ENCODE peak calls at places on chromosome 3, in eight cellular contexts. One of them, this sample, is unnamed.

GRCh38 chr3:114562557-114562956 is 268.7 kb downstream of the TIGIT start:
- DNase-seq in Panc1: no peak
- DNase-seq in AG04449: no peak
- DNase-seq in uterus: no peak
- DNase-seq in neural progenitor cell: no peak
- DNase-seq in gastrocnemius medialis: no peak
- DNase-seq in HFF-Myc: no peak
- DNase-seq in A549: no peak
- DNase-seq in this sample: no peak

GRCh38 chr3:104887069-104887468 is 479.6 kb upstream of the ALCAM start:
- DNase-seq in Panc1: no peak
- DNase-seq in AG04449: no peak
- DNase-seq in uterus: no peak
- DNase-seq in neural progenitor cell: no peak
- DNase-seq in gastrocnemius medialis: no peak
- DNase-seq in HFF-Myc: no peak
- DNase-seq in A549: no peak
- DNase-seq in this sample: no peak

GRCh38 chr3:72891053-72891855 is 3.4 kb downstream of the GXYLT2 start:
- DNase-seq in Panc1: no peak
- DNase-seq in AG04449: peak
- DNase-seq in uterus: peak
- DNase-seq in neural progenitor cell: peak
- DNase-seq in gastrocnemius medialis: no peak
- DNase-seq in HFF-Myc: peak
- DNase-seq in A549: no peak
- DNase-seq in this sample: no peak

GRCh38 chr3:42656680-42657610 is 3.4 kb downstream of the ZBTB47 start:
- DNase-seq in Panc1: no peak
- DNase-seq in AG04449: no peak
- DNase-seq in uterus: no peak
- DNase-seq in neural progenitor cell: no peak
- DNase-seq in gastrocnemius medialis: no peak
- DNase-seq in HFF-Myc: no peak
- DNase-seq in A549: no peak
- DNase-seq in this sample: no peak

GRCh38 chr3:143677420-143677819 is 170.8 kb downstream of the SLC9A9 start:
- DNase-seq in Panc1: no peak
- DNase-seq in AG04449: no peak
- DNase-seq in uterus: no peak
- DNase-seq in neural progenitor cell: no peak
- DNase-seq in gastrocnemius medialis: no peak
- DNase-seq in HFF-Myc: no peak
- DNase-seq in A549: no peak
- DNase-seq in this sample: no peak

GRCh38 chr3:116607205-116607604 is 102.4 kb upstream of the TUSC7 start:
- DNase-seq in Panc1: no peak
- DNase-seq in AG04449: no peak
- DNase-seq in uterus: no peak
- DNase-seq in neural progenitor cell: peak
- DNase-seq in gastrocnemius medialis: no peak
- DNase-seq in HFF-Myc: no peak
- DNase-seq in A549: no peak
- DNase-seq in this sample: no peak

GRCh38 chr3:138118863-138119766 is 3.7 kb upstream of the DZIP1L start:
- DNase-seq in Panc1: peak
- DNase-seq in AG04449: peak
- DNase-seq in uterus: peak
- DNase-seq in neural progenitor cell: peak
- DNase-seq in gastrocnemius medialis: peak
- DNase-seq in HFF-Myc: peak
- DNase-seq in A549: peak
- DNase-seq in this sample: peak

GRCh38 chr3:129576514-129577345 is 29.7 kb downstream of the PLXND1 start:
- DNase-seq in Panc1: no peak
- DNase-seq in AG04449: no peak
- DNase-seq in uterus: no peak
- DNase-seq in neural progenitor cell: no peak
- DNase-seq in gastrocnemius medialis: peak
- DNase-seq in HFF-Myc: no peak
- DNase-seq in A549: no peak
- DNase-seq in this sample: peak

GRCh38 chr3:152942366-152942765 is 107.4 kb downstream of the P2RY1 start:
- DNase-seq in Panc1: no peak
- DNase-seq in AG04449: no peak
- DNase-seq in uterus: no peak
- DNase-seq in neural progenitor cell: no peak
- DNase-seq in gastrocnemius medialis: no peak
- DNase-seq in HFF-Myc: no peak
- DNase-seq in A549: no peak
- DNase-seq in this sample: no peak

GRCh38 chr3:129650256-129650872 is 43.9 kb upstream of the PLXND1 start:
- DNase-seq in Panc1: peak
- DNase-seq in AG04449: peak
- DNase-seq in uterus: peak
- DNase-seq in neural progenitor cell: peak
- DNase-seq in gastrocnemius medialis: peak
- DNase-seq in HFF-Myc: peak
- DNase-seq in A549: peak
- DNase-seq in this sample: peak

GRCh38 chr3:25033407-25034029 is 394.5 kb upstream of the RARB start:
- DNase-seq in Panc1: peak
- DNase-seq in AG04449: no peak
- DNase-seq in uterus: no peak
- DNase-seq in neural progenitor cell: peak
- DNase-seq in gastrocnemius medialis: peak
- DNase-seq in HFF-Myc: no peak
- DNase-seq in A549: peak
- DNase-seq in this sample: peak

GRCh38 chr3:123743121-123743520 is 141.0 kb downstream of the MYLK start:
- DNase-seq in Panc1: no peak
- DNase-seq in AG04449: no peak
- DNase-seq in uterus: no peak
- DNase-seq in neural progenitor cell: no peak
- DNase-seq in gastrocnemius medialis: no peak
- DNase-seq in HFF-Myc: no peak
- DNase-seq in A549: no peak
- DNase-seq in this sample: no peak

DNA sequence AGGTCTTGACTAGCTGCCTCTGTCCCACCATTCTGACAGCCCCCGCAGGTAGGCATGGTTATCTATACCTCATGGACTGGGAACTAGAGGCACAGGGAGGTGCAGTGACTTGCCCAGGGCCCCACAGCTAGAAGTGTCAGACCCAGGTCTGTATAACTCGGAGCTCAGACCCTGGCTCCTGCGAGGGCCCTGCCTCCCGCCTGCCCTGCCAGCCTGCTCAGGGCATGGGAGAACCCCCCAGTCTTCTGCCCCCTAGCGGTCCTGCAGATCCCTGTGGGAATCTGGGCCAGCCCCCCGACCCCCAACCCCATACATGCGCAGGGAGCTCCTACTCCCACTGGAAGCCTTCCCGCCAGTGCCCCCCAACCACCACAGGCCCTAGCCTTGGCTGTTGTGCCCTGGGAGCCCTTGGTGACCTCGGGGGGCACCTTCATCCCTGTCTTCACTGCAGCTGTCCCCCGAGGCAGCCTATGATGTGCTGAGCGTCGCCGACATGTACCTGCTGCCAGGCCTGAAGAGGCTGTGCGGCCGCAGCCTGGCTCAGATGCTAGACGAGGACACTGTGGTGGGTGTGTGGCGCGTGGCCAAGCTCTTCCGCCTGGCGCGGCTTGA is 6.9 kb downstream of the ABTB1 start:
- DNase-seq in Panc1: no peak
- DNase-seq in AG04449: no peak
- DNase-seq in uterus: no peak
- DNase-seq in neural progenitor cell: peak
- DNase-seq in gastrocnemius medialis: peak
- DNase-seq in HFF-Myc: no peak
- DNase-seq in A549: no peak
- DNase-seq in this sample: no peak
- TF ChIP-seq CTCF in Panc1: no peak
- TF ChIP-seq CTCF in AG04449: no peak
- TF ChIP-seq CTCF in uterus: no peak
- TF ChIP-seq CTCF in neural progenitor cell: peak
- TF ChIP-seq CTCF in gastrocnemius medialis: no peak
- TF ChIP-seq CTCF in HFF-Myc: no peak
- TF ChIP-seq CTCF in A549: no peak
- TF ChIP-seq CTCF in this sample: peak

GRCh38 chr3:18444597-18445420 is 19.7 kb upstream of the SATB1 start:
- DNase-seq in Panc1: no peak
- DNase-seq in AG04449: no peak
- DNase-seq in uterus: peak
- DNase-seq in neural progenitor cell: peak
- DNase-seq in gastrocnemius medialis: peak
- DNase-seq in HFF-Myc: no peak
- DNase-seq in A549: peak
- DNase-seq in this sample: peak
- H3K4me3 ChIP-seq in Panc1: peak
- H3K4me3 ChIP-seq in AG04449: peak
- H3K4me3 ChIP-seq in uterus: peak
- H3K4me3 ChIP-seq in neural progenitor cell: peak
- H3K4me3 ChIP-seq in gastrocnemius medialis: peak
- H3K4me3 ChIP-seq in HFF-Myc: no peak
- H3K4me3 ChIP-seq in A549: peak
- H3K4me3 ChIP-seq in this sample: no peak

DNA sequence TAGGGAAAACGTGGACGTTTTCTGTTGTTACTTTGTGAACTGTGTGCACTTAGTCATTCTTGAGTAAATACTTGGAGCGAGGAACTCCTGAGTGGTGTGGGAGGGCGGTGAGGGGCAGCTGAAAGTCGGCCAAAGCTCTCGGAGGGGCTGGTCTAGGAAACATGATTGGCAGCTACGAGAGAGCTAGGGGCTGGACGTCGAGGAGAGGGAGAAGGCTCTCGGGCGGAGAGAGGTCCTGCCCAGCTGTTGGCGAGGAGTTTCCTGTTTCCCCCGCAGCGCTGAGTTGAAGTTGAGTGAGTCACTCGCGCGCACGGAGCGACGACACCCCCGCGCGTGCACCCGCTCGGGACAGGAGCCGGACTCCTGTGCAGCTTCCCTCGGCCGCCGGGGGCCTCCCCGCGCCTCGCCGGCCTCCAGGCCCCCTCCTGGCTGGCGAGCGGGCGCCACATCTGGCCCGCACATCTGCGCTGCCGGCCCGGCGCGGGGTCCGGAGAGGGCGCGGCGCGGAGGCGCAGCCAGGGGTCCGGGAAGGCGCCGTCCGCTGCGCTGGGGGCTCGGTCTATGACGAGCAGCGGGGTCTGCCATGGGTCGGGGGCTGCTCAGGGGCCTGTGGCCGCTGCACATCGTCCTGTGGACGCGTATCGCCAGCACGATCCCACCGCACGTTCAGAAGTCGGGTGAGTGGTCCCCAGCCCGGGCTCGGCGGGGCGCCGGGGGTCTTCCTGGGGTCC is at the start of gene TGFBR2:
- DNase-seq in Panc1: peak
- DNase-seq in AG04449: peak
- DNase-seq in uterus: peak
- DNase-seq in neural progenitor cell: peak
- DNase-seq in gastrocnemius medialis: peak
- DNase-seq in HFF-Myc: peak
- DNase-seq in A549: peak
- DNase-seq in this sample: peak
- TF ChIP-seq CTCF in Panc1: peak
- TF ChIP-seq CTCF in AG04449: peak
- TF ChIP-seq CTCF in uterus: peak
- TF ChIP-seq CTCF in neural progenitor cell: peak
- TF ChIP-seq CTCF in gastrocnemius medialis: no peak
- TF ChIP-seq CTCF in HFF-Myc: no peak
- TF ChIP-seq CTCF in A549: no peak
- TF ChIP-seq CTCF in this sample: peak

DNA sequence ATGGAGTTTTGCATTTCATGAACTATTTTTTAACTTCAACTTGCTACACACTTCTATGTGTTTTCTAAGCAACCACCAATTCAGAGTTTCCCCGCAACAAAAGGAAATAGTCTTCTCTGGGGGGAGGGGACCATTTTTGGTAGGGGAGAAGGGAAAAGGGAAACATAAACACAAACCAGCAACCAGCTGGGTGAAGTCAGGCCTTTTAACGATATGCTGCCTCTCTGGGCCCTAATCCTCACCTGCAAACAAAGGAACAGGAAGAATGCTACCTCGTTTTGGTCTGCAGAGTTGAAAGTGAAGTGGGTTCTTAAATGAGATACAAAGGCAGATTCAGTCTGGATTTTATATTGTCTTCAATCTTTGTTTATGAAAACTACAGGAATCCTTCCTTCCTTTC is 35.0 kb upstream of the WNT5A start:
- DNase-seq in Panc1: no peak
- DNase-seq in AG04449: no peak
- DNase-seq in uterus: no peak
- DNase-seq in neural progenitor cell: peak
- DNase-seq in gastrocnemius medialis: no peak
- DNase-seq in HFF-Myc: no peak
- DNase-seq in A549: no peak
- DNase-seq in this sample: no peak
- H3K4me3 ChIP-seq in Panc1: no peak
- H3K4me3 ChIP-seq in AG04449: no peak
- H3K4me3 ChIP-seq in uterus: no peak
- H3K4me3 ChIP-seq in neural progenitor cell: no peak
- H3K4me3 ChIP-seq in gastrocnemius medialis: no peak
- H3K4me3 ChIP-seq in HFF-Myc: no peak
- H3K4me3 ChIP-seq in A549: no peak
- H3K4me3 ChIP-seq in this sample: no peak

GRCh38 chr3:108329087-108329486 is 32.7 kb downstream of the HHLA2 start:
- DNase-seq in Panc1: no peak
- DNase-seq in AG04449: no peak
- DNase-seq in uterus: no peak
- DNase-seq in neural progenitor cell: no peak
- DNase-seq in gastrocnemius medialis: no peak
- DNase-seq in HFF-Myc: no peak
- DNase-seq in A549: no peak
- DNase-seq in this sample: no peak

GRCh38 chr3:108327168-108327567 is 30.8 kb downstream of the HHLA2 start:
- DNase-seq in Panc1: no peak
- DNase-seq in AG04449: no peak
- DNase-seq in uterus: no peak
- DNase-seq in neural progenitor cell: no peak
- DNase-seq in gastrocnemius medialis: no peak
- DNase-seq in HFF-Myc: no peak
- DNase-seq in A549: no peak
- DNase-seq in this sample: no peak

GRCh38 chr3:108331792-108332191 is 35.4 kb downstream of the HHLA2 start:
- DNase-seq in Panc1: no peak
- DNase-seq in AG04449: no peak
- DNase-seq in uterus: no peak
- DNase-seq in neural progenitor cell: no peak
- DNase-seq in gastrocnemius medialis: no peak
- DNase-seq in HFF-Myc: no peak
- DNase-seq in A549: no peak
- DNase-seq in this sample: no peak

GRCh38 chr3:108329508-108329907 is 33.2 kb downstream of the HHLA2 start:
- DNase-seq in Panc1: no peak
- DNase-seq in AG04449: no peak
- DNase-seq in uterus: no peak
- DNase-seq in neural progenitor cell: no peak
- DNase-seq in gastrocnemius medialis: no peak
- DNase-seq in HFF-Myc: no peak
- DNase-seq in A549: no peak
- DNase-seq in this sample: no peak

GRCh38 chr3:108329947-108330346 is 33.6 kb downstream of the HHLA2 start:
- DNase-seq in Panc1: no peak
- DNase-seq in AG04449: no peak
- DNase-seq in uterus: no peak
- DNase-seq in neural progenitor cell: no peak
- DNase-seq in gastrocnemius medialis: no peak
- DNase-seq in HFF-Myc: no peak
- DNase-seq in A549: no peak
- DNase-seq in this sample: no peak
- TF ChIP-seq CTCF in Panc1: no peak
- TF ChIP-seq CTCF in AG04449: no peak
- TF ChIP-seq CTCF in uterus: no peak
- TF ChIP-seq CTCF in neural progenitor cell: no peak
- TF ChIP-seq CTCF in gastrocnemius medialis: no peak
- TF ChIP-seq CTCF in HFF-Myc: no peak
- TF ChIP-seq CTCF in A549: no peak
- TF ChIP-seq CTCF in this sample: no peak

This sample was measured in GM12865.